ENCODE peak calls at places on chromosomes 1 and 21, in nine cellular contexts. Q, P, H, Z, N, V, K, G and E are unnamed samples.

GRCh38 chr1:42282024-42282579 is 52.9 kb downstream of the FOXJ3 start:
- DNase-seq in G (no peak), P (no peak), K (no peak), Z (peak; percentile 85), N (peak; percentile 8), Q (no peak), H (no peak), V (no peak), E (no peak)

GRCh38 chr1:243364866-243365265 is 109.0 kb downstream of the SDCCAG8 start:
- DNase-seq in N (no peak), H (no peak), Z (no peak), P (no peak), G (no peak), V (no peak), Q (no peak), K (no peak), E (no peak)

GRCh38 chr1:202058001-202058908 is 47.9 kb downstream of the ELF3 start:
- DNase-seq in N (no peak), H (no peak), K (no peak), Q (no peak), P (no peak), V (peak; percentile 81), Z (peak; percentile 41), G (no peak), E (no peak)

GRCh38 chr1:93200714-93201113 is 20.2 kb downstream of the CCDC18 start:
- DNase-seq in P (no peak), G (no peak), N (no peak), Q (no peak), K (no peak), H (no peak), V (no peak), Z (no peak), E (no peak)

GRCh38 chr1:183970516-183971300 is 66.8 kb downstream of the COLGALT2 start:
- DNase-seq in G (no peak), N (no peak), P (no peak), K (no peak), Z (no peak), Q (no peak), V (no peak), H (no peak), E (no peak)

GRCh38 chr1:26278303-26278702 is 1.6 kb upstream of the SH3BGRL3 start:
- DNase-seq in G (no peak), Q (no peak), H (no peak), N (peak; percentile 79), P (no peak), V (peak; percentile 92), Z (peak; percentile 94), K (no peak), E (no peak)

GRCh38 chr1:47223921-47224675 is 7.9 kb downstream of the TAL1 start:
- DNase-seq in Z (no peak), P (no peak), N (no peak), Q (no peak), K (no peak), H (no peak), V (no peak), G (no peak), E (peak; percentile 39)

GRCh38 chr1:52348704-52349301 is 17.2 kb downstream of the CC2D1B start:
- DNase-seq in Z (peak; percentile 48), P (no peak), V (peak; percentile 11), Q (peak; percentile 71), H (no peak), K (peak; percentile 81), N (peak; percentile 62), G (no peak), E (peak; percentile 82)

GRCh38 chr1:201562257-201562656 is 23.3 kb downstream of the NAV1 start:
- DNase-seq in Z (peak; percentile 95), K (peak; percentile 88), V (no peak), G (no peak), N (peak; percentile 54), P (no peak), Q (no peak), H (no peak), E (no peak)

GRCh38 chr21:46438241-46438640 is 20.4 kb upstream of the DIP2A start:
- DNase-seq in H (no peak), G (no peak), N (no peak), Q (no peak), Z (no peak), K (no peak), P (no peak), V (no peak), E (no peak)

GRCh38 chr1:224433671-224434446 is 738 bp downstream of the WDR26 start:
- DNase-seq in K (peak; percentile 63), V (no peak), Q (peak; percentile 61), P (peak; percentile 58), G (no peak), H (no peak), N (peak; percentile 44), Z (peak; percentile 58), E (peak; percentile 51)

GRCh38 chr1:211675230-211676105 is at the start of gene NEK2:
- DNase-seq in H (peak; percentile 94), K (peak; percentile 89), G (peak; percentile 97), Q (peak; percentile 99), V (peak; percentile 99), N (peak; percentile 95), P (peak; percentile 96), Z (peak; percentile 97), E (peak; percentile 99)

GRCh38 chr1:206595581-206596318 is 16.5 kb downstream of the EIF2D start:
- DNase-seq in K (no peak), G (no peak), Q (no peak), V (no peak), Z (no peak), N (no peak), H (no peak), P (no peak), E (no peak)

GRCh38 chr1:206975313-206975712 is 5.1 kb upstream of the FCAMR start:
- DNase-seq in P (no peak), K (peak; percentile 33), G (no peak), H (no peak), N (no peak), Z (no peak), Q (no peak), V (no peak), E (no peak)

DNA sequence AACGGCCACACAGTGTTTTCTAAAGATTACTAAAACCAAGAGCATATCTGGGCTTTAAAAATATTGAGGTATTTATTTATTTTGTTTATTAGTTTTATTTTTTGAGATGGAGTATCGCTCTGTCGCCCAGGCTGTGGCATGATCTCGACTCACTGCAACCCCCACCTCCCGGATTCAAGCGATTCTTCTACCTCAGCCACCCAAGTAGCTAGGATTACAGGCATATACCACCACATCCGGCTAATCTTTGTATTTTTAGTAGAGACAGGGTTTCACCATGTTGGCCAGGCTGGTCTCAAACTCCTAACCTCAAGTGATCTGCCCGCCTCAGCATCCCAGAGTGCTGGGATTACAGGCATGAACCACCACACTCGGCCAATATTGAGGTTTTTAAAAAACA is 23.9 kb downstream of the TMCO4 start:
- DNase-seq in K (no peak), N (no peak), V (no peak), G (no peak), Z (no peak), Q (no peak), P (no peak), H (no peak), E (no peak)
- H3K4me2 ChIP-seq in K (no peak overlapping the region), N (no peak overlapping the region), V (no peak overlapping the region), G (no peak overlapping the region), Z (no peak overlapping the region), Q (no peak overlapping the region), P (no peak overlapping the region), H (no peak overlapping the region), E (no peak overlapping the region)

DNA sequence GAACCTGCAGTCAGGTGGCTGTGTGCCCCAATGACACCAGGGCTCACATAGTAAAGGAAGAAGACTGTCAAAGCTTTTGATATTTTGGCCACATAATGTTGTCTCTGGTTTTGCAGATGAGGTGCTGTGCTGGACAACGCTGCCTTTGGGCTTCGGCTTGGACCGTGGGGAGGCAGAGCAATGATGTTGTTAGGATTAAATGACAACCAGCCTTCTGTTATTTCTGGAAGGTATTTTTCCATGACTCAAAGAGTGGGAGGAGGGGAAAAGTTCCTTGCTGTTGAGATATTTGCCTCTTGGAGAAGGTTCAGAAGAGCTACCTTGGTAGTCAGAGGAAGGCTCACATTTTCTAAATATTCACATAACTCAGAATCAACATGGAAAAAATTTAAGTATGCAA is 187.3 kb upstream of the GALNT2 start:
- DNase-seq in H (no peak), N (no peak), G (no peak), K (no peak), P (no peak), V (no peak), Q (no peak), Z (no peak), E (no peak)
- TF ChIP-seq EZH2phosphoT487 in H (no peak), N (no peak), G (no peak), K (no peak), P (no peak), V (no peak), Q (no peak), Z (no peak), E (no peak)

DNA sequence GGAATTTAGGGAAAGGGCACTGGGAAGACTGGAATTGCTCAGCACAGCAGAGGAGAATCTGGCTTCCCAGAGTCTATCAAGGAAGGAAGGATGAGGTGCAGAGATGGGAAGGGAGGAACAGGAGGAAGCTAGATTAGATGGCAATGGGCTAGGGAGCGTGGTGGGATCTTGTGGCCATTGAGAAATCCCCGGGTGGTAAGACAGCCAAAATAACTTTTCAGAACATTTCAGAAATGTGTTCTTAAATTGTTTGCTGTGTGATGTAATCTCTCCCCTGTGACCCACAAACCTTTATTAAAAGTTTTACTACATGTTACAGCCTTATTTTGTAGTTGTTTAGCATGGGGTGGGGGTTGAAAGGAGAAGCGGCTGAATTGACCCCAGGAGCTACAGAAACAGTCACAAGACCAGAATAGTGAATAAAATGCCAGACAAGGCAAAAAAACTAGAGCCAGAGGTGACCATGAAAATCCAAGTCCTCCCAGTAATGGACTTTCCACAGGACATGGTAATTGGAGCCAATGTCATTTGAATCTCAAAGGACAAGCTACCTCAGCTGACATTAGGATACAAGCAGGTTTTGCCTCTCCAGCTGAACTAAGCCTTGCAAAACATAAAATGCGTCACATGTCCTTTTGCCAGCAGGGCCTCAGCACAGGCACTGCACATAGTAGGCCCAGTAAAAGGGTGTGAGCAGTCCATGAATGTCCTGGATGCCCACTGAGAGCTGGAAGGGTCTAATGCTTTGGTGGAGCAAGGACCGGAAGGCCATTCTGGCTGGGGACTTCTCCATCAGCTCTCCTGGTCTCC is 980 bp upstream of the AHCYL1 start:
- DNase-seq in K (no peak), Q (no peak), G (no peak), Z (no peak), P (no peak), N (no peak), H (no peak), V (no peak), E (no peak)
- H3K4me2 ChIP-seq in K (peak overlapping the region; percentile 48), Q (peak overlapping the region; percentile 37), G (peak overlapping the region; percentile 50), Z (peak overlapping the region; percentile 51), P (peak overlapping the region; percentile 28), N (no peak overlapping the region), H (peak overlapping the region; percentile 94), V (peak overlapping the region; percentile 98), E (peak overlapping the region; percentile 58)

DNA sequence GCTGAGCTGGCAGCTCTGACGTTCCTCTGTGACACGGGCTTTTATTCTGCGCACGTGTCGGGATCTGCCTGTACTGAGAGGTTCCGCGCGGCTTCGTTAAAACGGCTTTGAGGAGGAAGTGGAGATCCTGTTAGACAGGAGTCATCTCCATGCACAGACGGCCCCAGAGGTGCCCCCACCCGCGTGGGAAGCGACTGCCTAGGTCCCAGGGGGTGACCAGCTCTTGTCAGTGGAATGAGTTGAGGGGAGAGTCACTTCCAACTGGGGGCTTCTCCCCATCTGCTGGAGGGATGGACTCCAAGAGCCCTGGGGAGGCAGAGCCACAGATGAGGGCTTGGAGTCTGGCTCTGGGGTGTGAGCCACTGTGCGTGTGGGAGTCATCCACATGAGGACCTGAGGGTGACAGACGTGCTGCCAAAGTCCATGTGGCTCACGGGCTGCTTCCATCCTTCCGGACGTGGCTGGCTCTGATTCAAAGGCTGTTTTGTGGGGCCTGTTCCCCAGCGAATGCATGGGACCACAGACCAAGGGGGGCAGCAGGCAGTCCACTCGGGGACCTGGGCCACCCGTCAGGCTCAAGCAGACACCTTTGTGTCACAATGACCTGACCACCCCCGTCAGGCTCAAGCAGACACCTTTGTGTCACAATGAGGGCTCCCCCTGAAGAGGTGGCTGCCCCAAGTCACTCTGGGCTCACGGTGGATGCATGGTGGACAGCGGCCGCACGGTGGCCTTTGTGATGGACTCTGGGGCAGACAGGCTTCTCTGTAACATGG is 26.8 kb downstream of the PTTG1IP start:
- DNase-seq in G (no peak), Q (peak; percentile 31), K (peak; percentile 48), H (no peak), Z (peak; percentile 92), V (peak; percentile 51), N (peak; percentile 45), P (no peak), E (no peak)
- TF ChIP-seq EZH2phosphoT487 in G (no peak), Q (no peak), K (no peak), H (no peak), Z (no peak), V (no peak), N (no peak), P (no peak), E (no peak)